ENCODE peak calls at places on chromosomes 12 and 14, in ten cellular contexts. Z is neuronal stem cell; D is progenitor cell of endocrine pancreas; M is activated CD8-positive, alpha-beta memory T cell treated with anti-CD3 and anti-CD28 coated beads for 48 hours; S is NCI-H1417; B is GM03348; V is left ventricle myocardium superior; W is left colon; Y is endothelial cell; J is NAMALWA. L is an unnamed sample.
A peak's percentile ranks its signal among the peaks of the same experiment; 100 is the strongest.

GRCh38 chr12:44874981-44875416 is 1.1 kb downstream of the NELL2 start:
- DNase-seq in M (no peak), B (peak; percentile 10), D (no peak), Z (peak; percentile 37), J (no peak), V (no peak), W (no peak), Y (peak; percentile 5), S (no peak), L (no peak)

GRCh38 chr12:127479256-127479655 is 787.7 kb upstream of the TMEM132C start:
- DNase-seq in J (no peak), B (no peak), W (no peak), S (no peak), Z (no peak), D (no peak), Y (no peak), V (no peak), M (no peak), L (no peak)

GRCh38 chr14:99590746-99591555 is 13.1 kb downstream of the CCDC85C start:
- DNase-seq in S (peak; percentile 42), V (no peak), W (no peak), D (no peak), M (no peak), B (peak; percentile 67), Y (no peak), J (no peak), Z (no peak), L (no peak)

GRCh38 chr12:119940881-119941280 is 48.2 kb upstream of the BICDL1 start:
- DNase-seq in J (no peak), Z (no peak), S (no peak), Y (no peak), M (no peak), W (no peak), V (no peak), D (no peak), B (peak; percentile 24), L (peak; percentile 2)

GRCh38 chr12:122051231-122051876 is 27.2 kb upstream of the MLXIP start:
- DNase-seq in J (no peak), Z (no peak), M (no peak), D (no peak), B (no peak), S (no peak), Y (no peak), W (no peak), V (peak; percentile 67), L (no peak)

GRCh38 chr14:55123101-55123500 is 6.0 kb upstream of the LGALS3 start:
- DNase-seq in D (no peak), J (no peak), B (peak; percentile 71), M (no peak), Z (no peak), W (no peak), Y (no peak), V (no peak), S (no peak), L (no peak)

GRCh38 chr12:52813885-52814709 is at the start of gene KRT4:
- DNase-seq in S (peak; percentile 48), D (no peak), Y (no peak), J (no peak), B (peak; percentile 60), V (no peak), M (no peak), Z (no peak), W (no peak), L (peak; percentile 68)

GRCh38 chr12:109723311-109723791 is 9.7 kb downstream of the FAM222A start:
- DNase-seq in W (peak; percentile 61), D (no peak), Z (no peak), M (no peak), V (peak; percentile 92), Y (no peak), J (no peak), S (no peak), B (no peak), L (no peak)

L was measured in spleen.